ENCODE peak calls at places on chromosomes 5 and 9, in ten cellular contexts. D is heart right ventricle, V is T-helper 17 cell, Q is tibial nerve, G is fibroblast of lung, L is GM12865, N is uterus, T is HS-27A, W is GM03348, X is lung. H is an unnamed sample.

GRCh38 chr5:39264528-39264927 is 45.2 kb upstream of the FYB1 start:
- DNase-seq in D (no peak), V (no peak), Q (no peak), G (no peak), L (peak), N (no peak), T (no peak), W (no peak), X (no peak), H (no peak)

GRCh38 chr5:158175664-158176507 is 316.9 kb upstream of the CLINT1 start:
- DNase-seq in D (peak), V (no peak), Q (no peak), G (no peak), L (no peak), N (no peak), T (no peak), W (no peak), X (no peak), H (no peak)

GRCh38 chr9:22265534-22265933 is 181.1 kb upstream of the DMRTA1 start:
- DNase-seq in D (no peak), V (no peak), Q (no peak), G (no peak), L (no peak), N (no peak), T (no peak), W (no peak), X (no peak), H (no peak)

GRCh38 chr9:33468797-33469621 is 4.7 kb downstream of the NOL6 start:
- DNase-seq in D (no peak), V (no peak), Q (no peak), G (no peak), L (no peak), N (peak), T (no peak), W (no peak), X (no peak), H (no peak)

GRCh38 chr5:173394701-173395100 is 66.5 kb upstream of the STC2 start:
- DNase-seq in D (no peak), V (no peak), Q (no peak), G (no peak), L (no peak), N (no peak), T (no peak), W (peak), X (no peak), H (no peak)

GRCh38 chr9:36470891-36471290 is 70.8 kb upstream of the RNF38 start:
- DNase-seq in D (peak), V (peak), Q (no peak), G (peak), L (peak), N (peak), T (no peak), W (peak), X (peak), H (peak)

GRCh38 chr5:89972901-89973300 is 436.7 kb downstream of the CETN3 start:
- DNase-seq in D (no peak), V (no peak), Q (no peak), G (peak), L (no peak), N (no peak), T (no peak), W (no peak), X (no peak), H (no peak)

GRCh38 chr5:136328097-136328496 is 37.2 kb downstream of the TRPC7 start:
- DNase-seq in D (no peak), V (no peak), Q (no peak), G (no peak), L (no peak), N (no peak), T (no peak), W (no peak), X (no peak), H (no peak)

GRCh38 chr5:93186031-93186682 is 394.9 kb downstream of the NR2F1-AS1 start:
- DNase-seq in D (no peak), V (no peak), Q (no peak), G (peak), L (no peak), N (no peak), T (no peak), W (peak), X (no peak), H (no peak)

GRCh38 chr5:134436523-134437339 is 25.1 kb upstream of the CDKN2AIPNL start:
- DNase-seq in D (peak), V (peak), Q (peak), G (peak), L (peak), N (peak), T (no peak), W (peak), X (peak), H (peak)

GRCh38 chr5:158943057-158943456 is 156.7 kb downstream of the EBF1 start:
- DNase-seq in D (peak), V (no peak), Q (peak), G (peak), L (peak), N (peak), T (peak), W (peak), X (no peak), H (no peak)

GRCh38 chr9:109776391-109776790 is 3.6 kb upstream of the PALM2AKAP2 start:
- DNase-seq in D (no peak), V (no peak), Q (no peak), G (no peak), L (peak), N (no peak), T (no peak), W (no peak), X (no peak), H (no peak)

GRCh38 chr5:77645158-77645994 is 6.9 kb upstream of the OTP start:
- DNase-seq in D (no peak), V (peak), Q (no peak), G (no peak), L (peak), N (no peak), T (no peak), W (peak), X (no peak), H (no peak)

GRCh38 chr9:87664153-87665060 is 61.5 kb upstream of the CTSL start:
- DNase-seq in D (no peak), V (no peak), Q (no peak), G (no peak), L (no peak), N (no peak), T (no peak), W (no peak), X (no peak), H (no peak)

GRCh38 chr9:94600258-94600657 is 6.6 kb upstream of the FBP2 start:
- DNase-seq in D (no peak), V (no peak), Q (no peak), G (no peak), L (no peak), N (no peak), T (no peak), W (no peak), X (no peak), H (no peak)